ENCODE peak calls at places on chromosomes 3 and 15, in six cellular contexts. Y is GM06990, B is AG04449, W is tibial nerve, N is tibial artery, O is brain microvascular endothelial cell. C is an unnamed sample.

GRCh38 chr3:56833031-56833430 is 31.3 kb upstream of the ARHGEF3 start:
- DNase-seq in Y (no peak), B (no peak), W (no peak), N (no peak), O (no peak), C (no peak)

GRCh38 chr15:95793226-95793625 is 537.3 kb upstream of the NR2F2 start:
- DNase-seq in Y (no peak), B (no peak), W (no peak), N (no peak), O (no peak), C (no peak)

GRCh38 chr15:37028609-37029287 is 71.6 kb downstream of the MEIS2 start:
- DNase-seq in Y (no peak), B (no peak), W (no peak), N (no peak), O (no peak), C (no peak)

GRCh38 chr3:17985658-17986392 is 243.4 kb upstream of the TBC1D5 start:
- DNase-seq in Y (no peak), B (no peak), W (no peak), N (no peak), O (no peak), C (no peak)

GRCh38 chr15:42215854-42216829 is 8.0 kb upstream of the VPS39 start:
- DNase-seq in Y (no peak), B (no peak), W (no peak), N (no peak), O (no peak), C (no peak)

GRCh38 chr3:9111349-9112265 is 137.8 kb downstream of the SRGAP3 start:
- DNase-seq in Y (no peak), B (no peak), W (no peak), N (peak; percentile 65), O (no peak), C (peak; percentile 57)

GRCh38 chr15:45442497-45443135 is 64.3 kb upstream of the GATM start:
- DNase-seq in Y (no peak), B (no peak), W (no peak), N (no peak), O (peak; percentile 47), C (peak; percentile 66)

GRCh38 chr3:138889792-138890191 is 55.1 kb upstream of the PIK3CB start:
- DNase-seq in Y (no peak), B (no peak), W (no peak), N (no peak), O (no peak), C (no peak)

GRCh38 chr3:31370681-31371080 is 162.0 kb upstream of the STT3B start:
- DNase-seq in Y (no peak), B (no peak), W (no peak), N (no peak), O (no peak), C (no peak)

GRCh38 chr15:70096215-70096974 is 1.3 kb downstream of the TLE3 start:
- DNase-seq in Y (peak; percentile 52), B (no peak), W (peak; percentile 37), N (peak; percentile 59), O (peak; percentile 25), C (no peak)

GRCh38 chr3:42497009-42497731 is 5.3 kb upstream of the VIPR1 start:
- DNase-seq in Y (no peak), B (peak; percentile 26), W (no peak), N (no peak), O (peak; percentile 93), C (peak; percentile 79)

GRCh38 chr3:84444726-84445521 is 513.9 kb upstream of the CADM2 start:
- DNase-seq in Y (no peak), B (no peak), W (no peak), N (no peak), O (no peak), C (no peak)

GRCh38 chr3:142645236-142645793 is 49.1 kb downstream of the PLS1 start:
- DNase-seq in Y (no peak), B (no peak), W (no peak), N (no peak), O (peak; percentile 43), C (peak; percentile 23)

GRCh38 chr15:71374607-71375352 is 259.5 kb downstream of the THSD4 start:
- DNase-seq in Y (no peak), B (no peak), W (no peak), N (no peak), O (no peak), C (no peak)

DNA sequence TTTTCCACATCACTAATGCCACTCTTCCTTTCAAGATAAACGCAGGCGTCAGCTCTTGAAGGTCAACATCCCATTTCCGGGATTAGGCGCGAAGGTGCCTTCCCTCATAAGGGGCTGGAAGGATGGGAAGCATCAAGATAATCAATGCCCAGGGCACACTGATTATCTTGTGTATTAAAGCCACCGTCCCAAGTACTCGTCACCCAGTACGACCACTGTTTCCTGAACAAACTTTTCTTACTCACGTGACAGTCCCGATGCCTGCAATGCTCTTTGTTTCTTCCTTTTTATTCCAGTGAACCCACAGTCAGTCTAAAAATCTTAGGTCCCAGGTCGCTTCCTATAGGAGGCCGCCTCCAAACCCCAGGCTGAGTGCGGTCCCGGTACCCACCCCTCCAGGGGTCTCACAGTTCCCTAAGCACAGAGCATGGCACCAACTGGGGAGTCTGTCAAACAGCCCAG is 679 bp downstream of the ANAPC13 start:
- DNase-seq in Y (no peak), B (no peak), W (no peak), N (no peak), O (no peak), C (no peak)
- H3K4me3 ChIP-seq in Y (peak overlapping the region; percentile 93), B (peak overlapping the region; percentile 82), W (peak overlapping the region; percentile 98), N (peak overlapping the region; percentile 73), O (peak overlapping the region; percentile 81), C (peak overlapping the region; percentile 57)

GRCh38 chr15:28991236-28992171 is 105.7 kb downstream of the APBA2 start:
- DNase-seq in Y (no peak), B (no peak), W (no peak), N (no peak), O (no peak), C (no peak)

GRCh38 chr15:28989239-28989830 is 103.6 kb downstream of the APBA2 start:
- DNase-seq in Y (no peak), B (no peak), W (no peak), N (no peak), O (peak; percentile 39), C (no peak)

GRCh38 chr15:28992340-28992864 is 106.6 kb downstream of the APBA2 start:
- DNase-seq in Y (no peak), B (no peak), W (no peak), N (no peak), O (no peak), C (no peak)

GRCh38 chr15:28990390-28990789 is 104.6 kb downstream of the APBA2 start:
- DNase-seq in Y (no peak), B (no peak), W (no peak), N (no peak), O (no peak), C (no peak)

GRCh38 chr15:28989896-28990295 is 104.1 kb downstream of the APBA2 start:
- DNase-seq in Y (no peak), B (no peak), W (no peak), N (no peak), O (no peak), C (no peak)
- TF ChIP-seq CTCF in Y (no peak), B (no peak), W (no peak), N (no peak), O (no peak), C (no peak)

DNA sequence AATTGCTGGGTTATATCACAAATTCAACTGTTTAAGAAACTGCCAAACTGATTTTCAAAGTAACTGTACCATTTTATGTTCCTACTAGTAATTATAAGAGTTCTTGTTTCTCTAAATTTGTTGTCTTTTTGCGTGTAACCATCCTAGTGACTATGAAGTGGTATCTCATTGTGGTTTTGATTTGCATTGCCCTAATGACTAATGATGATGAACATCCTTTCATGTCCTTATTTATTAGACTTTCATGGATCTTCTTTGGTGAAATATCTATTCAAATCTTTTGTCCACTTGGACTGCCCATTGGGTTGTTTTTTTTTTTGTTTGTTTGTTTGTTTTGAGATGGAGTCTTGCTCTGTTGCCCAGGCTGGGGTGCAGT is 3.6 kb downstream of the OXSR1 start:
- DNase-seq in Y (no peak), B (no peak), W (no peak), N (no peak), O (no peak), C (no peak)
- H3K4me3 ChIP-seq in Y (no peak overlapping the region), B (peak overlapping the region; percentile 24), W (no peak overlapping the region), N (no peak overlapping the region), O (no peak overlapping the region), C (no peak overlapping the region)

GRCh38 chr3:53426918-53427317 is 67.5 kb upstream of the CACNA1D start:
- DNase-seq in Y (no peak), B (no peak), W (no peak), N (no peak), O (no peak), C (no peak)
- TF ChIP-seq CTCF in Y (no peak), B (no peak), W (no peak), N (no peak), O (peak; percentile 12), C (no peak)

DNA sequence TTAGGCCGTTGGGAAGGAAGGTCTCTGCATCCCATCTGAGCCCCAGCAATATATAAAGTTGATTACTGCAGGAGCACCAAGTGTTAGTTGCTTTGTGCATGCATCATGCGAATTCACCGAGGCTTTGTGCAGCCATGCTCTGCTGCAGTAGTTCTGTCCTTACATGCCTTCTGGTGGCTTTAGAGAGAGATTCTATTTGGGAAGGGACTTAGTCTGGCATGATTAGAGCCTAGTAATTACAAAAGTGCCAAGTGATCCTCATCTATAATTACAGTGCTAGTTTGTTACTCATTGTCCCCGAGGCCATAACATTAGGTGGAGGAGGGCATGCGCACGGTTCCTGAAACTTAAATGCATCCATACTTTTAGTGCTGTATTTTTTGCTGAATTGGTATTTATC is 353.6 kb downstream of the CNTN4 start:
- DNase-seq in Y (no peak), B (no peak), W (no peak), N (no peak), O (no peak), C (no peak)
- H3K4me3 ChIP-seq in Y (no peak overlapping the region), B (no peak overlapping the region), W (no peak overlapping the region), N (no peak overlapping the region), O (no peak overlapping the region), C (no peak overlapping the region)